ENCODE peak calls at places on chromosomes 6 and 20, in nine cellular contexts. S is psoas muscle; L is Panc1; E is HCT116; N is IMR-90; C is right atrium auricular region; Z is CD8-positive, alpha-beta T cell; M is aorta; R is mesenchymal stem cell. W is an unnamed sample.

GRCh38 chr20:34948030-34948429 is 7.6 kb downstream of the GSS start:
- DNase-seq in S (no peak), L (no peak), E (no peak), N (peak; percentile 92), C (no peak), Z (no peak), M (no peak), R (peak; percentile 43), W (no peak)

GRCh38 chr6:125854355-125854754 is 63.6 kb downstream of the NCOA7 start:
- DNase-seq in S (no peak), L (no peak), E (no peak), N (no peak), C (no peak), Z (no peak), M (no peak), R (no peak), W (no peak)

GRCh38 chr6:127471379-127472255 is 12.4 kb upstream of the KIAA0408 start:
- DNase-seq in S (no peak), L (no peak), E (no peak), N (peak; percentile 23), C (no peak), Z (no peak), M (no peak), R (peak; percentile 3), W (no peak)

GRCh38 chr20:32560989-32561830 is 23.9 kb downstream of the NOL4L start:
- DNase-seq in S (no peak), L (no peak), E (no peak), N (no peak), C (no peak), Z (no peak), M (no peak), R (peak; percentile 30), W (no peak)

GRCh38 chr6:75612921-75613534 is 11.3 kb downstream of the SENP6 start:
- DNase-seq in S (no peak), L (no peak), E (no peak), N (no peak), C (no peak), Z (no peak), M (no peak), R (peak; percentile 27), W (no peak)

GRCh38 chr6:54624779-54625178 is 221.8 kb upstream of the FAM83B start:
- DNase-seq in S (peak; percentile 31), L (no peak), E (no peak), N (peak; percentile 76), C (no peak), Z (no peak), M (no peak), R (no peak), W (no peak)

GRCh38 chr20:13401596-13401995 is 180.5 kb downstream of the ISM1 start:
- DNase-seq in S (no peak), L (no peak), E (no peak), N (no peak), C (no peak), Z (no peak), M (no peak), R (no peak), W (no peak)

GRCh38 chr6:170505306-170505705 is 47.8 kb downstream of the PSMB1 start:
- DNase-seq in S (peak; percentile 87), L (no peak), E (no peak), N (no peak), C (no peak), Z (no peak), M (no peak), R (no peak), W (no peak)

GRCh38 chr20:50580016-50580747 is 70.0 kb downstream of the PTPN1 start:
- DNase-seq in S (peak; percentile 88), L (no peak), E (peak; percentile 42), N (peak; percentile 41), C (peak; percentile 74), Z (no peak), M (peak; percentile 72), R (peak; percentile 73), W (peak; percentile 78)

DNA sequence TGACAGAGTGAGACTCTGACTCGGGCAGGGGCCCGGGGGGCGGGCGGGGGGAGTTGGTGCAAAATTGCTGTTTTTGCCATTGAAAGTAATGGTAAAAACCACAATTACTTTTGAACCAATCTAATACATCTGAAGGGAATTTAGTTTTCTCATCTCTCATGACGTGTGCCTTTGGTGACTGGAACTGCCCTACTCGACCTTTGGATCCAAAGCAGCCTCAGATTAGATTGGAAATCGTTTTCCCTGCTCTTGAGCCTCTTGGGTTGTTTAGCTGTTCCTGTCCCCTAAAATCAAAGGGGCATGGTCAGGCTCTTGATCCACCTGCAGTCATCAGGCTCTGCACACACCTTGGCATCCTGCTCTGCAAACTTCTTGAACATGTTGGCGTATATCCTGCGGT is 64.0 kb upstream of the TULP1 start:
- DNase-seq in S (no peak), L (no peak), E (no peak), N (no peak), C (no peak), Z (no peak), M (no peak), R (no peak), W (no peak)
- H3K36me3 ChIP-seq in S (peaks cover 96% of the 10 kb centered on the region), L (no peaks in the 10 kb centered on the region), E (peaks cover 8% of the 10 kb centered on the region), N (no peaks in the 10 kb centered on the region), C (peaks cover 95% of the 10 kb centered on the region), Z (peaks cover 44% of the 10 kb centered on the region), M (peaks cover 14% of the 10 kb centered on the region), R (peaks cover 12% of the 10 kb centered on the region), W (peaks cover 20% of the 10 kb centered on the region)

GRCh38 chr6:122399348-122400120 is at the start of gene HSF2:
- DNase-seq in S (peak; percentile 98), L (peak; percentile 91), E (peak; percentile 95), N (peak; percentile 99), C (peak; percentile 98), Z (peak; percentile 87), M (peak; percentile 98), R (peak; percentile 99), W (peak; percentile 97)

GRCh38 chr6:122400467-122401089 is 1.1 kb downstream of the HSF2 start:
- DNase-seq in S (no peak), L (no peak), E (no peak), N (no peak), C (no peak), Z (no peak), M (no peak), R (peak; percentile 15), W (no peak)

GRCh38 chr6:122400121-122400450 is 634 bp downstream of the HSF2 start:
- DNase-seq in S (peak; percentile 69), L (no peak), E (no peak), N (no peak), C (no peak), Z (no peak), M (no peak), R (no peak), W (no peak)

GRCh38 chr6:122399055-122399347 is 451 bp upstream of the HSF2 start:
- DNase-seq in S (no peak), L (no peak), E (no peak), N (no peak), C (no peak), Z (no peak), M (no peak), R (no peak), W (no peak)

DNA sequence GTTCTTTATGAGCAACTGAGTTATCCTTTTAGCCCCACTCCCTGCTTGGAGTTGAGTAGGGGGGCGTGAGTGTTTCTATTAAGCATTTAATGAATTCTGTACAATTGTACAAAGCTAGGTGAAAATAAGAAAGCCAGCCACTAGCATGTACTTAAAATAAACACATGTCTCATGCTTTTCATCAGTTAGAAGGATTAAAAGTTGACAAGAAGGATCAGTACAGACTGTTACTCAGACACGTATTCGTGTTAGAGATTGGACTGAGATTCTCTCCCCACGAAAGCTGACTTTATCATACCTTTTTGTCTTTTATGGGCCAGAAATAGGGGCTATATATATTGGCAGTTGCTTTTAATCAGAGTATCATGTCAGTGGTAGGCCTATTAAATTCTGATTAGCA is 1.7 kb downstream of the HSF2 start:
- DNase-seq in S (no peak), L (no peak), E (no peak), N (no peak), C (no peak), Z (no peak), M (no peak), R (peak; percentile 7), W (no peak)
- H3K4me3 ChIP-seq in S (peak overlapping the region; percentile 95), L (peak overlapping the region; percentile 87), E (no peak overlapping the region), N (no peak overlapping the region), C (peak overlapping the region; percentile 89), Z (peak overlapping the region; percentile 96), M (no peak overlapping the region), R (peak overlapping the region; percentile 96), W (peak overlapping the region; percentile 98)

GRCh38 chr20:63544958-63545516 is 2.5 kb downstream of the SRMS start:
- DNase-seq in S (no peak), L (no peak), E (peak; percentile 67), N (no peak), C (no peak), Z (no peak), M (no peak), R (no peak), W (no peak)

GRCh38 chr20:63546256-63546655 is 1.3 kb downstream of the SRMS start:
- DNase-seq in S (no peak), L (no peak), E (no peak), N (no peak), C (no peak), Z (no peak), M (no peak), R (no peak), W (no peak)

GRCh38 chr20:63544241-63544957 is 3.1 kb downstream of the SRMS start:
- DNase-seq in S (no peak), L (no peak), E (no peak), N (no peak), C (no peak), Z (no peak), M (no peak), R (no peak), W (no peak)

GRCh38 chr20:63546686-63547483 is 664 bp downstream of the SRMS start:
- DNase-seq in S (no peak), L (no peak), E (no peak), N (no peak), C (no peak), Z (no peak), M (no peak), R (no peak), W (no peak)

DNA sequence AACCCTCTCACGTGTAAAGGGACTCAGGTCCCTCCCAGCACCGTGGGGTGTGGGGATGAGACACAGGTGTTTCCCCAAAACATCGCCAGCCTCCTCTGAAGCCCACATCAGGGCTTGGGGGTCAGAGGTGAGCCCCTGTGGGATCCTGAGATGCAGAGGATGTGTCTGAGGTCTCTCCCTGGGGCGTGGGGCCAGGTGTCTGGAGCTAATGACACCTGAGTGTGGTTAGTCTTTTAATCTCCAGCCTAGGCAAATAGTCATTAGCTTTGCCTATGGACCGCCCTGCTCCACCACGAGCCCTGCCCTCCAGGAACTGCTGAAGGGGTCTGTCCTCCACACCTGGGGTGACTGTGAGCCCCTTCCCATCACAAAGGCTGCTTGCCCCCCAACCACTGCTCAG is 1.7 kb downstream of the SRMS start:
- DNase-seq in S (no peak), L (no peak), E (no peak), N (no peak), C (no peak), Z (no peak), M (no peak), R (no peak), W (no peak)
- H3K27me3 ChIP-seq in S (no peaks in the 10 kb centered on the region), L (no peaks in the 10 kb centered on the region), E (no peaks in the 10 kb centered on the region), N (peaks cover 40% of the 10 kb centered on the region), C (no peaks in the 10 kb centered on the region), Z (no peaks in the 10 kb centered on the region), M (no peaks in the 10 kb centered on the region), R (peaks cover 83% of the 10 kb centered on the region), W (peaks cover 6% of the 10 kb centered on the region)

DNA sequence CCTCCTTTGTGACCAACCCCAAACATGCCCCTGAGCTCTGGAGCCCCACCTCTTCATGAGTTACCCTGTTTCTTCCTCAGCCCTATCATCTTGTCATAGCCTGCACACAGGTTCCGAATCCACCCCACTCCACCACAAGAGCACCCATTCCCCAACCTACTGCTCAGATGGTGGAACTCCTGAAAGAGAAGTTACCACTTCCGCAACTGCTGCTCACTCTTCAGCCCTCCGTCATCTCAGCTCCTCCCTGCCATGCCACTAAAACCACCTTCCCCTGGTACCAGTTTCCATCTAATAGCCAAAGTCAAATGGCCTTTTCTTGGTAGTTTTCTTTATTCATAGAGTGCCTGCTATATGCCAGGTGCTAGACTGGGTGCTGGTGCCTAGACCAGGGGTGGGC is 3.9 kb downstream of the RAB22A start:
- DNase-seq in S (no peak), L (no peak), E (no peak), N (no peak), C (no peak), Z (no peak), M (no peak), R (no peak), W (no peak)
- H3K36me3 ChIP-seq in S (peaks cover 57% of the 10 kb centered on the region), L (peaks cover 12% of the 10 kb centered on the region), E (peaks cover 7% of the 10 kb centered on the region), N (peaks cover 39% of the 10 kb centered on the region), C (peaks cover 15% of the 10 kb centered on the region), Z (peaks cover 26% of the 10 kb centered on the region), M (peaks cover 2% of the 10 kb centered on the region), R (peaks cover 51% of the 10 kb centered on the region), W (peaks cover 61% of the 10 kb centered on the region)

W was measured in heart left ventricle.